ENCODE peak calls at places on chromosomes 7 and 10, in seven cellular contexts. V, X, M, I, H, T and W are unnamed samples.

GRCh38 chr10:80070068-80070467 is 8.4 kb upstream of the TMEM254 start:
- DNase-seq in I (no peak), X (no peak), H (no peak), M (no peak), V (peak; percentile 95), T (no peak), W (peak; percentile 4)

GRCh38 chr10:28710227-28710889 is 33.0 kb downstream of the BAMBI start:
- DNase-seq in M (no peak), X (no peak), I (no peak), V (no peak), T (no peak), H (no peak), W (no peak)

GRCh38 chr7:50560865-50561351 is 4.3 kb downstream of the DDC start:
- DNase-seq in I (no peak), X (no peak), M (no peak), H (no peak), T (no peak), V (no peak), W (no peak)

GRCh38 chr7:71616217-71616616 is 484.3 kb downstream of the GALNT17 start:
- DNase-seq in X (no peak), I (no peak), H (no peak), M (no peak), V (no peak), T (no peak), W (no peak)

GRCh38 chr7:117793496-117793895 is 79.7 kb downstream of the CTTNBP2 start:
- DNase-seq in V (no peak), H (no peak), X (no peak), I (no peak), T (no peak), M (no peak), W (no peak)

GRCh38 chr7:3107228-3107763 is 63.6 kb upstream of the CARD11 start:
- DNase-seq in I (no peak), X (no peak), T (no peak), M (no peak), H (no peak), V (no peak), W (no peak)

GRCh38 chr10:89699581-89700064 is 1.8 kb upstream of the KIF20B start:
- DNase-seq in I (no peak), H (no peak), M (no peak), V (no peak), T (no peak), X (peak; percentile 37), W (no peak)

GRCh38 chr7:51366930-51367613 is 50.5 kb upstream of the COBL start:
- DNase-seq in H (no peak), M (peak; percentile 17), V (peak; percentile 85), T (no peak), I (no peak), X (peak; percentile 51), W (peak; percentile 77)

GRCh38 chr10:10873289-10873688 is 144.4 kb upstream of the CELF2 start:
- DNase-seq in T (no peak), I (no peak), V (no peak), M (no peak), H (no peak), X (no peak), W (no peak)

GRCh38 chr10:76139431-76139830 is 708.0 kb downstream of the LRMDA start:
- DNase-seq in H (no peak), X (no peak), I (no peak), T (no peak), V (no peak), M (no peak), W (no peak)

GRCh38 chr7:130673066-130673465 is 4.5 kb upstream of the COPG2 start:
- DNase-seq in V (no peak), M (peak; percentile 3), T (no peak), H (no peak), I (no peak), X (no peak), W (no peak)